ENCODE peak calls at places on chromosomes 1 and 21, in six cellular contexts. One of them, this sample, is unnamed.

GRCh38 chr1:183699643-183700160 is 46.6 kb upstream of the APOBEC4 start:
- DNase-seq in prostate gland: peak
- DNase-seq in HCT116: no peak
- DNase-seq in suprapubic skin: no peak
- DNase-seq in Panc1: peak
- DNase-seq in esophagus muscularis mucosa: no peak
- DNase-seq in this sample: no peak

GRCh38 chr1:56911098-56911497 is 54.7 kb downstream of the C8B start:
- DNase-seq in prostate gland: no peak
- DNase-seq in HCT116: no peak
- DNase-seq in suprapubic skin: no peak
- DNase-seq in Panc1: no peak
- DNase-seq in esophagus muscularis mucosa: no peak
- DNase-seq in this sample: no peak

GRCh38 chr1:175576870-175577269 is 166.5 kb downstream of the TNR start:
- DNase-seq in prostate gland: no peak
- DNase-seq in HCT116: no peak
- DNase-seq in suprapubic skin: no peak
- DNase-seq in Panc1: no peak
- DNase-seq in esophagus muscularis mucosa: no peak
- DNase-seq in this sample: no peak

GRCh38 chr1:144551107-144551542 is 41.6 kb upstream of the PPIAL4F start:
- DNase-seq in prostate gland: no peak
- DNase-seq in HCT116: no peak
- DNase-seq in suprapubic skin: no peak
- DNase-seq in Panc1: no peak
- DNase-seq in esophagus muscularis mucosa: no peak
- DNase-seq in this sample: no peak

GRCh38 chr21:45639206-45640000 is 4.1 kb upstream of the PCBP3 start:
- DNase-seq in prostate gland: no peak
- DNase-seq in HCT116: no peak
- DNase-seq in suprapubic skin: no peak
- DNase-seq in Panc1: no peak
- DNase-seq in esophagus muscularis mucosa: no peak
- DNase-seq in this sample: no peak

GRCh38 chr1:12505639-12506311 is 112.2 kb downstream of the DHRS3 start:
- DNase-seq in prostate gland: no peak
- DNase-seq in HCT116: no peak
- DNase-seq in suprapubic skin: peak
- DNase-seq in Panc1: no peak
- DNase-seq in esophagus muscularis mucosa: no peak
- DNase-seq in this sample: no peak

GRCh38 chr1:166069390-166069789 is 97.4 kb downstream of the FAM78B start:
- DNase-seq in prostate gland: no peak
- DNase-seq in HCT116: no peak
- DNase-seq in suprapubic skin: no peak
- DNase-seq in Panc1: no peak
- DNase-seq in esophagus muscularis mucosa: no peak
- DNase-seq in this sample: peak

GRCh38 chr1:243253927-243254232 is 1.2 kb downstream of the CEP170 start:
- DNase-seq in prostate gland: no peak
- DNase-seq in HCT116: no peak
- DNase-seq in suprapubic skin: no peak
- DNase-seq in Panc1: no peak
- DNase-seq in esophagus muscularis mucosa: no peak
- DNase-seq in this sample: no peak

GRCh38 chr1:219302697-219303096 is 129.0 kb downstream of the LYPLAL1 start:
- DNase-seq in prostate gland: no peak
- DNase-seq in HCT116: no peak
- DNase-seq in suprapubic skin: no peak
- DNase-seq in Panc1: no peak
- DNase-seq in esophagus muscularis mucosa: no peak
- DNase-seq in this sample: no peak

GRCh38 chr1:50973875-50974617 is 4.0 kb downstream of the CDKN2C start:
- DNase-seq in prostate gland: no peak
- DNase-seq in HCT116: no peak
- DNase-seq in suprapubic skin: no peak
- DNase-seq in Panc1: no peak
- DNase-seq in esophagus muscularis mucosa: no peak
- DNase-seq in this sample: no peak

GRCh38 chr1:185474440-185475149 is 157.6 kb upstream of the IVNS1ABP start:
- DNase-seq in prostate gland: no peak
- DNase-seq in HCT116: no peak
- DNase-seq in suprapubic skin: no peak
- DNase-seq in Panc1: no peak
- DNase-seq in esophagus muscularis mucosa: no peak
- DNase-seq in this sample: no peak

GRCh38 chr1:27349784-27350672 is 8.2 kb downstream of the SYTL1 start:
- DNase-seq in prostate gland: peak
- DNase-seq in HCT116: no peak
- DNase-seq in suprapubic skin: no peak
- DNase-seq in Panc1: no peak
- DNase-seq in esophagus muscularis mucosa: no peak
- DNase-seq in this sample: no peak

GRCh38 chr21:31283025-31283424 is 61.0 kb downstream of the TIAM1 start:
- DNase-seq in prostate gland: no peak
- DNase-seq in HCT116: no peak
- DNase-seq in suprapubic skin: no peak
- DNase-seq in Panc1: no peak
- DNase-seq in esophagus muscularis mucosa: no peak
- DNase-seq in this sample: no peak

GRCh38 chr1:33382651-33383415 is 48.1 kb downstream of the PHC2 start:
- DNase-seq in prostate gland: no peak
- DNase-seq in HCT116: no peak
- DNase-seq in suprapubic skin: no peak
- DNase-seq in Panc1: no peak
- DNase-seq in esophagus muscularis mucosa: no peak
- DNase-seq in this sample: no peak

GRCh38 chr1:7331926-7332535 is 439.1 kb upstream of the VAMP3 start:
- DNase-seq in prostate gland: no peak
- DNase-seq in HCT116: no peak
- DNase-seq in suprapubic skin: peak
- DNase-seq in Panc1: no peak
- DNase-seq in esophagus muscularis mucosa: no peak
- DNase-seq in this sample: no peak

GRCh38 chr1:201753492-201753891 is 75.5 kb upstream of the IPO9 start:
- DNase-seq in prostate gland: no peak
- DNase-seq in HCT116: no peak
- DNase-seq in suprapubic skin: no peak
- DNase-seq in Panc1: no peak
- DNase-seq in esophagus muscularis mucosa: no peak
- DNase-seq in this sample: no peak

GRCh38 chr1:87292684-87293493 is 35.8 kb upstream of the LMO4 start:
- DNase-seq in prostate gland: peak
- DNase-seq in HCT116: peak
- DNase-seq in suprapubic skin: no peak
- DNase-seq in Panc1: peak
- DNase-seq in esophagus muscularis mucosa: no peak
- DNase-seq in this sample: peak

GRCh38 chr1:39762550-39763540 is 8.3 kb downstream of the OXCT2 start:
- DNase-seq in prostate gland: no peak
- DNase-seq in HCT116: no peak
- DNase-seq in suprapubic skin: no peak
- DNase-seq in Panc1: no peak
- DNase-seq in esophagus muscularis mucosa: no peak
- DNase-seq in this sample: no peak

GRCh38 chr1:155307247-155307740 is 1.4 kb upstream of the FDPS start:
- DNase-seq in prostate gland: no peak
- DNase-seq in HCT116: no peak
- DNase-seq in suprapubic skin: no peak
- DNase-seq in Panc1: no peak
- DNase-seq in esophagus muscularis mucosa: no peak
- DNase-seq in this sample: no peak

GRCh38 chr1:1050577-1051052 is 23.5 kb downstream of the RNF223 start:
- DNase-seq in prostate gland: peak
- DNase-seq in HCT116: no peak
- DNase-seq in suprapubic skin: no peak
- DNase-seq in Panc1: no peak
- DNase-seq in esophagus muscularis mucosa: no peak
- DNase-seq in this sample: no peak

GRCh38 chr1:116873680-116874271 is 35.9 kb upstream of the PTGFRN start:
- DNase-seq in prostate gland: no peak
- DNase-seq in HCT116: no peak
- DNase-seq in suprapubic skin: no peak
- DNase-seq in Panc1: no peak
- DNase-seq in esophagus muscularis mucosa: no peak
- DNase-seq in this sample: no peak

GRCh38 chr1:178093958-178094751 is at the start of gene RASAL2:
- DNase-seq in prostate gland: peak
- DNase-seq in HCT116: no peak
- DNase-seq in suprapubic skin: peak
- DNase-seq in Panc1: no peak
- DNase-seq in esophagus muscularis mucosa: peak
- DNase-seq in this sample: no peak

GRCh38 chr1:2112280-2112701 is 62.1 kb downstream of the PRKCZ start:
- DNase-seq in prostate gland: no peak
- DNase-seq in HCT116: no peak
- DNase-seq in suprapubic skin: no peak
- DNase-seq in Panc1: no peak
- DNase-seq in esophagus muscularis mucosa: no peak
- DNase-seq in this sample: no peak

GRCh38 chr1:219812086-219812485 is 116.3 kb downstream of the SLC30A10 start:
- DNase-seq in prostate gland: no peak
- DNase-seq in HCT116: no peak
- DNase-seq in suprapubic skin: no peak
- DNase-seq in Panc1: no peak
- DNase-seq in esophagus muscularis mucosa: peak
- DNase-seq in this sample: no peak

GRCh38 chr1:202189919-202190715 is 3.5 kb upstream of the LGR6 start:
- DNase-seq in prostate gland: no peak
- DNase-seq in HCT116: no peak
- DNase-seq in suprapubic skin: no peak
- DNase-seq in Panc1: no peak
- DNase-seq in esophagus muscularis mucosa: no peak
- DNase-seq in this sample: no peak

GRCh38 chr1:168488153-168488552 is 55.6 kb downstream of the XCL2 start:
- DNase-seq in prostate gland: no peak
- DNase-seq in HCT116: no peak
- DNase-seq in suprapubic skin: peak
- DNase-seq in Panc1: no peak
- DNase-seq in esophagus muscularis mucosa: no peak
- DNase-seq in this sample: no peak

GRCh38 chr1:114333670-114334069 is 177.3 kb downstream of the TRIM33 start:
- DNase-seq in prostate gland: no peak
- DNase-seq in HCT116: no peak
- DNase-seq in suprapubic skin: no peak
- DNase-seq in Panc1: no peak
- DNase-seq in esophagus muscularis mucosa: no peak
- DNase-seq in this sample: no peak

GRCh38 chr21:46568562-46568961 is 36.3 kb downstream of the S100B start:
- DNase-seq in prostate gland: no peak
- DNase-seq in HCT116: no peak
- DNase-seq in suprapubic skin: no peak
- DNase-seq in Panc1: no peak
- DNase-seq in esophagus muscularis mucosa: no peak
- DNase-seq in this sample: no peak

GRCh38 chr1:53656062-53656915 is 82.7 kb downstream of the GLIS1 start:
- DNase-seq in prostate gland: no peak
- DNase-seq in HCT116: no peak
- DNase-seq in suprapubic skin: peak
- DNase-seq in Panc1: no peak
- DNase-seq in esophagus muscularis mucosa: no peak
- DNase-seq in this sample: peak

GRCh38 chr21:43892984-43893535 is 28.0 kb downstream of the AGPAT3 start:
- DNase-seq in prostate gland: no peak
- DNase-seq in HCT116: no peak
- DNase-seq in suprapubic skin: no peak
- DNase-seq in Panc1: no peak
- DNase-seq in esophagus muscularis mucosa: no peak
- DNase-seq in this sample: no peak
- H3K4me3 ChIP-seq in prostate gland: no peak
- H3K4me3 ChIP-seq in HCT116: no peak
- H3K4me3 ChIP-seq in suprapubic skin: no peak
- H3K4me3 ChIP-seq in Panc1: no peak
- H3K4me3 ChIP-seq in esophagus muscularis mucosa: no peak
- H3K4me3 ChIP-seq in this sample: no peak

GRCh38 chr1:225482489-225482950 is 54.7 kb upstream of the LBR start:
- DNase-seq in prostate gland: no peak
- DNase-seq in HCT116: no peak
- DNase-seq in suprapubic skin: no peak
- DNase-seq in Panc1: no peak
- DNase-seq in esophagus muscularis mucosa: peak
- DNase-seq in this sample: no peak
- TF ChIP-seq POLR2AphosphoS5 in prostate gland: no peak
- TF ChIP-seq POLR2AphosphoS5 in HCT116: no peak
- TF ChIP-seq POLR2AphosphoS5 in suprapubic skin: no peak
- TF ChIP-seq POLR2AphosphoS5 in Panc1: no peak
- TF ChIP-seq POLR2AphosphoS5 in esophagus muscularis mucosa: peak
- TF ChIP-seq POLR2AphosphoS5 in this sample: no peak

DNA sequence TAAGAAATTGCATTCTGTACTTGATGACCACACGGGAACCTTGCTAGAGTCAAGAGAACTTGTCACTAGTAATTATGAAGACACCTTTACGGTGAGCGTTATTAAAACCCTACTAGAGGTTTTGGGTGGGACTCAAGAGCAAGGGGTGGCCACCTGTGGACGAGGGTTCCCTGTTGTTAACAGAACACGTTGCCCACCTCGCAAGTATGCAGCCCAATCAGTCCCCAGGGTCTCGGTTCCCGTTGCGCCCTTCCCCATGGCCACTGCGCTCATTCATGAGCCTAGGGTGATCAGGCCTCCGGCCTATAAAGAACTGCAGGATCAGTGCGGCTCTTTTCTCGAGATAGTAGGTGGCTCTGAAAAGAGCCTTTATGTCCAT is 30.2 kb upstream of the RNF187 start:
- DNase-seq in prostate gland: no peak
- DNase-seq in HCT116: no peak
- DNase-seq in suprapubic skin: no peak
- DNase-seq in Panc1: no peak
- DNase-seq in esophagus muscularis mucosa: no peak
- DNase-seq in this sample: no peak
- H3K4me3 ChIP-seq in prostate gland: peak
- H3K4me3 ChIP-seq in HCT116: peak
- H3K4me3 ChIP-seq in suprapubic skin: peak
- H3K4me3 ChIP-seq in Panc1: peak
- H3K4me3 ChIP-seq in esophagus muscularis mucosa: peak
- H3K4me3 ChIP-seq in this sample: peak

DNA sequence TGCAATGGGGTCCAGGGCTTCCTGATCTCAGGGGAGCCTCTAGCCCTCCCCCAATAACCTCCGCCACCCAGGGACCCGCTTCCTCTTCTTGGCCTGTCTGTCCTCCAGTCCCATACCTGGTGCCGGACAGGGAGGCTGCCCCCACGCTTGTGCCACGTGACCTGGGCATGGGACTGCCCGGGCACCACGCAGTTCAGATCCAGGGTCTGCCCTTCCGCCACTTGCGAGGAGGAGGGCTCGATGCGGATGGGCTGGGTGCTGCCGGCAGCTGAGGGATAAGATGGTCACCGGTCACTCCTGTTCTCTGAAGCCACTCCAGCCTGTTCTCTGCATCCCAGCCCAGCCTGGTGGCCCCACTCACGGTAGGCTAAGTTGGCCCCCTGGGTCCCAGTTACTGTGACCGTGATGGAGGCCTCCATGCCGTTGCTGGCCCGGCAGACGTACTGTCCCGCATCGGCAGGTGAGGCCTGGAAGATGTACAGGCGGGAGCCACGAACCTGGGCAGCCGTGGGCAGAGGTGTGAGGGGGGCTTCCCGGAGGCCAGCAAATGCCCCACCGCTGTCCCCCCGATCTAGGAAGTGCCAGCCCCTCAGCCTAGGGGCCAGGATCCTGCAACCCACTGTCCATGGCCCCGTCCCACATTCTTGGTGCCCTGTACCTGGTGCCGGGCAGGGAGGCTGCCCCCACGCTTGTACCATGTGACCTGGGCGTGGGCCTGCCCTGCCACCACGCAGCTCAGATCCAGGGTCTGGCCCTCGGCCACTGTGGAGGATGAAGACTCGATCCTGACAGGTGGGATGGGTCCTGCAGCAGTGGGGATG is 39.6 kb downstream of the LDLRAD2 start:
- DNase-seq in prostate gland: no peak
- DNase-seq in HCT116: no peak
- DNase-seq in suprapubic skin: no peak
- DNase-seq in Panc1: no peak
- DNase-seq in esophagus muscularis mucosa: no peak
- DNase-seq in this sample: no peak
- TF ChIP-seq POLR2AphosphoS5 in prostate gland: no peak
- TF ChIP-seq POLR2AphosphoS5 in HCT116: no peak
- TF ChIP-seq POLR2AphosphoS5 in suprapubic skin: no peak
- TF ChIP-seq POLR2AphosphoS5 in Panc1: no peak
- TF ChIP-seq POLR2AphosphoS5 in esophagus muscularis mucosa: no peak
- TF ChIP-seq POLR2AphosphoS5 in this sample: no peak